ENCODE peak calls at places on chromosomes 4 and X, in ten cellular contexts. H is breast epithelium, F is IMR-90, Z is ovary, W is ascending aorta, L is cardiac fibroblast, Y is PC-3, D is GM23338, K is MCF 10A, N is endothelial cell. T is an unnamed sample.
A peak's percentile ranks its signal among the peaks of the same experiment; 100 is the strongest.

GRCh38 chr4:140689628-140690027 is 66.6 kb downstream of the TBC1D9 start:
- DNase-seq in W (no peak), F (no peak), Z (no peak), K (no peak), Y (no peak), D (no peak), L (no peak), H (no peak), N (no peak), T (no peak)

GRCh38 chr4:169120624-169121023 is 110.6 kb upstream of the CBR4 start:
- DNase-seq in F (no peak), N (no peak), H (no peak), K (no peak), L (no peak), W (no peak), Y (no peak), Z (no peak), D (no peak), T (no peak)

GRCh38 chr4:43757147-43757546 is 691.5 kb downstream of the KCTD8 start:
- DNase-seq in W (no peak), Z (no peak), N (no peak), D (peak; percentile 18), K (peak; percentile 55), H (no peak), F (no peak), Y (no peak), L (no peak), T (no peak)

GRCh38 chr4:40990202-40990898 is 224.0 kb downstream of the APBB2 start:
- DNase-seq in K (peak; percentile 90), Y (peak; percentile 91), W (no peak), Z (no peak), L (peak; percentile 98), D (no peak), F (peak; percentile 97), H (no peak), N (no peak), T (no peak)

GRCh38 chr4:84957509-84958420 is 8.7 kb downstream of the WDFY3 start:
- DNase-seq in W (no peak), F (no peak), N (no peak), K (no peak), D (no peak), Z (no peak), H (no peak), Y (no peak), L (no peak), T (no peak)

GRCh38 chr4:40749717-40750460 is at the start of gene NSUN7:
- DNase-seq in K (no peak), W (no peak), H (peak; percentile 64), D (peak; percentile 97), Z (peak; percentile 75), Y (peak; percentile 75), N (peak; percentile 86), L (no peak), F (no peak), T (peak; percentile 67)

GRCh38 chr4:83851261-83852084 is 315.6 kb downstream of the GPAT3 start:
- DNase-seq in L (peak; percentile 69), N (no peak), F (peak; percentile 37), Y (peak; percentile 44), W (no peak), K (peak; percentile 38), D (peak; percentile 87), Z (no peak), H (no peak), T (no peak)

GRCh38 chr4:181138116-181138515 is 1105.1 kb upstream of the TENM3 start:
- DNase-seq in L (no peak), K (no peak), W (no peak), F (no peak), N (no peak), Y (no peak), H (no peak), Z (no peak), D (no peak), T (no peak)

GRCh38 chrX:6226646-6227444 is 1.8 kb downstream of the NLGN4X start:
- DNase-seq in H (no peak), W (no peak), Y (no peak), K (no peak), L (no peak), N (peak; percentile 31), D (peak; percentile 33), F (no peak), Z (peak; percentile 61), T (peak; percentile 21)

GRCh38 chr4:152374606-152375285 is 161.1 kb downstream of the FBXW7 start:
- DNase-seq in D (no peak), W (no peak), H (no peak), L (no peak), N (no peak), K (no peak), F (peak; percentile 22), Z (no peak), Y (no peak), T (no peak)

GRCh38 chr4:73777612-73778011 is 37.2 kb downstream of the CXCL8 start:
- DNase-seq in F (peak; percentile 7), Z (no peak), K (peak; percentile 57), Y (peak; percentile 47), D (no peak), H (no peak), W (no peak), L (peak; percentile 87), N (no peak), T (no peak)

GRCh38 chr4:165152527-165152926 is 39.9 kb upstream of the TMEM192 start:
- DNase-seq in H (no peak), L (peak; percentile 23), K (no peak), Z (no peak), D (no peak), Y (no peak), F (no peak), W (no peak), N (no peak), T (no peak)

GRCh38 chr4:107219681-107220080 is 183.6 kb upstream of the DKK2 start:
- DNase-seq in L (peak; percentile 8), H (no peak), W (no peak), Y (no peak), F (peak; percentile 21), N (no peak), Z (no peak), D (no peak), K (no peak), T (no peak)

GRCh38 chr4:151407466-151408379 is 1.3 kb upstream of the FHIP1A start:
- DNase-seq in Z (peak; percentile 50), Y (peak; percentile 37), K (no peak), H (peak; percentile 51), W (no peak), D (peak; percentile 70), F (no peak), L (no peak), N (peak; percentile 29), T (no peak)

GRCh38 chr4:4901877-4902276 is 42.4 kb downstream of the MSX1 start:
- DNase-seq in Z (no peak), K (no peak), D (peak; percentile 54), Y (no peak), W (no peak), N (no peak), H (no peak), L (no peak), F (no peak), T (no peak)
- TF ChIP-seq CTCF in Z (no peak), K (no peak), D (peak; percentile 70), Y (no peak), W (no peak), N (no peak), H (no peak), L (no peak), F (no peak), T (no peak)

DNA sequence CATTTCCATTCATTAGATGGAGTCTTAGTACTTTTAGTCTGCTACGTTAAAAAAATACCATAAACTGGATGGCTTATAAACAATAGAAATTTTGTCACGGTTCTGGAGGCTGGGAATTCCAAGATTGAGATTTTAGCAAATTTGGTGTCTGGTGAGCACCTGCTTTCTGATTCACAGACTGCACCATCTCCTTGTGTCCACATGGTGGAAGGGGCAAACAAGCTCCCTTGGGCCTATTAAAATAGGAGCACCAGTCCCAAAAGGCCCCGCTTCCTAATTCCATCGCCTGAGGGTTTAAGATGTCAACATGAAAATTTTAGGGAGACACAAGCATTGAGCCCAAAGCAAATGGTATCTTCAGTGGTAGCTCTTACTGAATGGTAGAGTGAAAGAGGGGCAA is 120.5 kb upstream of the MAP9 start:
- DNase-seq in Y (no peak), Z (no peak), N (no peak), H (no peak), L (no peak), W (no peak), F (no peak), D (peak; percentile 47), K (no peak), T (no peak)
- TF ChIP-seq CTCF in Y (no peak), Z (no peak), N (no peak), H (no peak), L (peak; percentile 8), W (no peak), F (no peak), D (peak; percentile 25), K (no peak), T (no peak)

DNA sequence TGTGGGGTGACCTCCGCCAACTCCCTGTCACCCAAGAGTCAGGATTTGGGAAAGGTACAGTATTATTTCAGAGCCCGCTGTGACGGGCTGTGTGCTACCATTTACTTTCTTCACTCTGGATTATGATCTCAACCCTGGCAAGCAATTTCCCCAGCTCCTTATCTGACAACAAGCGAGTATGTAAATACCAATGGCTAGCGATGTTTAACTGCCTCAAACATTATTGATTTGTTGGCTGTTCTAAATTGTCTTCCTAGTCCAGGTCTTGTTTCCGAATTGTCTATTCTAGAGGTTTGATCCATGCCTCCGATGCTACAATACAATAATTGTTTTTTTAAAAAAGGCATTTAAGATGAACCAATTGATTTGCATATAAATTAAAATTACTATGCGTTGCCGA is 17.7 kb upstream of the PITX2 start:
- DNase-seq in F (no peak), N (no peak), W (no peak), K (no peak), L (no peak), H (no peak), Y (no peak), D (no peak), Z (no peak), T (no peak)
- TF ChIP-seq CTCF in F (no peak), N (no peak), W (no peak), K (no peak), L (no peak), H (no peak), Y (no peak), D (no peak), Z (no peak), T (no peak)

GRCh38 chr4:25938251-25939186 is 24.5 kb downstream of the SMIM20 start:
- DNase-seq in D (no peak), H (no peak), N (no peak), F (peak; percentile 77), Z (no peak), Y (peak; percentile 5), K (peak; percentile 35), W (no peak), L (peak; percentile 98), T (no peak)

GRCh38 chr4:25936696-25937095 is 22.7 kb downstream of the SMIM20 start:
- DNase-seq in K (no peak), D (no peak), L (no peak), Y (no peak), W (no peak), F (no peak), N (no peak), H (no peak), Z (no peak), T (no peak)

GRCh38 chr4:25941441-25941840 is 27.4 kb downstream of the SMIM20 start:
- DNase-seq in F (peak; percentile 20), N (no peak), L (no peak), D (no peak), Y (no peak), W (no peak), K (no peak), Z (no peak), H (no peak), T (no peak)

GRCh38 chr4:25937801-25938200 is 23.8 kb downstream of the SMIM20 start:
- DNase-seq in H (no peak), W (no peak), Y (no peak), K (no peak), Z (no peak), L (peak; percentile 67), F (peak; percentile 49), D (no peak), N (no peak), T (no peak)

GRCh38 chr4:25939330-25939729 is 25.3 kb downstream of the SMIM20 start:
- DNase-seq in W (no peak), H (no peak), D (peak; percentile 21), K (no peak), L (peak; percentile 16), Y (no peak), N (no peak), F (no peak), Z (no peak), T (no peak)
- TF ChIP-seq CTCF in W (no peak), H (no peak), D (peak; percentile 12), K (no peak), L (peak; percentile 23), Y (no peak), N (no peak), F (no peak), Z (no peak), T (no peak)

T was measured in mesothelial cell of epicardium.